ENCODE peak calls at places on chromosomes 16 and 17, in four cellular contexts. L, K, X and F are unnamed samples. For H3K4me1, the result is how much of the 10 kb centered on the place peaks cover.

GRCh38 chr17:17236295-17237025 is 508 bp downstream of the FLCN start:
- DNase-seq in X (no peak), K (no peak), L (peak), F (no peak)

GRCh38 chr16:66434619-66435430 is 7.7 kb downstream of the BEAN1 start:
- DNase-seq in L (no peak), X (no peak), K (no peak), F (no peak)

GRCh38 chr17:76408037-76408849 is 23.8 kb downstream of the SPHK1 start:
- DNase-seq in K (no peak), X (peak), L (peak), F (peak)

GRCh38 chr17:68288375-68288774 is 2.6 kb downstream of the SLC16A6 start:
- DNase-seq in L (no peak), K (no peak), X (no peak), F (no peak)

GRCh38 chr17:13302983-13303382 is 285.2 kb upstream of the ELAC2 start:
- DNase-seq in X (no peak), K (no peak), L (no peak), F (peak)

GRCh38 chr16:84861671-84862070 is 41.9 kb downstream of the CRISPLD2 start:
- DNase-seq in X (no peak), L (no peak), K (no peak), F (no peak)

GRCh38 chr17:73493212-73493814 is 150.9 kb downstream of the SDK2 start:
- DNase-seq in K (no peak), L (no peak), X (peak), F (no peak)

GRCh38 chr16:3959148-3959547 is 78.6 kb upstream of the CREBBP start:
- DNase-seq in L (no peak), K (no peak), X (no peak), F (no peak)

GRCh38 chr16:3564889-3565141 is 12.4 kb downstream of the NLRC3 start:
- DNase-seq in K (no peak), X (no peak), L (no peak), F (no peak)

GRCh38 chr17:33561935-33562334 is 268.8 kb upstream of the ASIC2 start:
- DNase-seq in K (no peak), L (no peak), X (no peak), F (no peak)
- H3K4me3 ChIP-seq in K (no peak), L (no peak), X (no peak), F (no peak)

GRCh38 chr16:12758670-12759558 is 44.8 kb downstream of the CPPED1 start:
- DNase-seq in K (no peak), X (no peak), L (no peak), F (no peak)
- H3K4me1 ChIP-seq in K (under half), X (under half), L (under half), F (under half)

DNA sequence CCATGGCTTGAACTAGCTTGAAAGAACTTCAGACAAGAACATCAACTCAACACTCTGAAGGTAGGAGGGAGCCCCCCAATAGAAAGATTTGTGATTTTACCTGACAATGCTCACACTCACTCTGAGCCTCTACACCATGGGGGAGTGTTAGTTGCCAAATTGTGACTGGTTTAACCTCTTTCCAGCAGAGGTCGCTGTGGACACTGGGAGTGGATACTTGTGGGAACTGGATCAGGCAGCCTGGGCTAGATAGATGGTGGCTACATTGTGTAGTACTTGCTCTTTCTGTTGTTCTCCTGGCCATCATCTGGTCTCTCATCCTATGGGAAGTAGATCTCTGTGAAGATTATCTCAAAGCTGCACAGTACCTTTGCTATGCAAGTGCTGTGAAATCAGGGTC is 2.9 kb downstream of the SMPD3 start:
- DNase-seq in X (peak), K (no peak), L (peak), F (peak)
- TF ChIP-seq CTCF in X (peak), K (peak), L (no peak), F (peak)

GRCh38 chr16:819336-819735 is 18.8 kb upstream of the GNG13 start:
- DNase-seq in K (no peak), L (no peak), X (no peak), F (no peak)

GRCh38 chr16:818592-818991 is 18.1 kb upstream of the GNG13 start:
- DNase-seq in K (no peak), X (no peak), L (no peak), F (no peak)

GRCh38 chr16:815861-816260 is 15.3 kb upstream of the GNG13 start:
- DNase-seq in K (no peak), L (no peak), X (no peak), F (no peak)

GRCh38 chr16:818132-818531 is 17.6 kb upstream of the GNG13 start:
- DNase-seq in K (no peak), X (no peak), L (no peak), F (no peak)

GRCh38 chr16:817001-817906 is 16.7 kb upstream of the GNG13 start:
- DNase-seq in L (no peak), X (no peak), K (no peak), F (no peak)
- H3K4me3 ChIP-seq in L (no peak), X (no peak), K (no peak), F (no peak)

GRCh38 chr17:34257299-34257985 is 2.4 kb downstream of the CCL2 start:
- DNase-seq in K (no peak), L (no peak), X (no peak), F (no peak)

GRCh38 chr17:34255381-34255732 is 272 bp downstream of the CCL2 start:
- DNase-seq in X (no peak), L (no peak), K (no peak), F (no peak)

GRCh38 chr17:34254651-34255380 is at the start of gene CCL2:
- DNase-seq in K (peak), L (peak), X (peak), F (peak)

GRCh38 chr17:34254146-34254545 is 939 bp upstream of the CCL2 start:
- DNase-seq in K (no peak), X (no peak), L (no peak), F (no peak)

DNA sequence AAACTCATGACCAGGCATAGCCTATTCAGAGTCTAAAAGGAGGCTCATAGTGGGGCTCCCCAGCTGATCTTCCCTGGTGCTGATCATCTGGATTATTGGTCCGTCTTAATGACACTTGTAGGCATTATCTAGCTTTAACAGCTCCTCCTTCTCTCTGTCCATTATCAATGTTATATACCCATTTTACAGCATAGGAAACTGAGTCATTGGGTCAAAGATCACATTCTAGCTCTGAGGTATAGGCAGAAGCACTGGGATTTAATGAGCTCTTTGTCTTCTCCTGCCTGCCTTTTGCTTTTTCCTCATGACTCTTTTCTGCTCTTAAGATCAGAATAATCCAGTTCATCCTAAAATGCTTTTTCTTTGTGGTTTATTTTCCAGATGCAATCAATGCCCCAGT is 756 bp downstream of the CCL2 start:
- DNase-seq in K (no peak), L (no peak), X (no peak), F (no peak)
- H3K4me1 ChIP-seq in K (half or more), L (half or more), X (under half), F (under half)

DNA sequence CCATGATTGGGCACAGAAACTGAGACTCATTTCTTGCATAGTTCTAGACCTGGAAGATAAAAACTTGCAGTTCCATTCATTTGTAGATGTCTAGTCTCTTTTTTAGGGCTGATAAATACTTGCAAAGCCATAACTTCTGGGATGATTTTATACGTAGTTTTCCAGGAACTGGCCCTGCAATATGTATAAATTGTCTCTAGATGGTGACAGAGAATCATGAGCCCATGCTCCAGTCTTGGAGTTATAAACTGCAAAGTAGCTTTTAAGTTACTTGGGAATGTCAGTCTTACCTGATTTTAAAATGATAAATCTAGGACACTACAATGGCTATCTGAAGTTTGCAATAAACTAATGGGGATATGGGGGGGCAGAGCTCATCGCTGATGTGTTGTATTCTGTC is 3.0 kb upstream of the ADAMTS18 start:
- DNase-seq in L (no peak), K (no peak), X (no peak), F (no peak)
- TF ChIP-seq CTCF in L (no peak), K (peak), X (peak), F (no peak)

DNA sequence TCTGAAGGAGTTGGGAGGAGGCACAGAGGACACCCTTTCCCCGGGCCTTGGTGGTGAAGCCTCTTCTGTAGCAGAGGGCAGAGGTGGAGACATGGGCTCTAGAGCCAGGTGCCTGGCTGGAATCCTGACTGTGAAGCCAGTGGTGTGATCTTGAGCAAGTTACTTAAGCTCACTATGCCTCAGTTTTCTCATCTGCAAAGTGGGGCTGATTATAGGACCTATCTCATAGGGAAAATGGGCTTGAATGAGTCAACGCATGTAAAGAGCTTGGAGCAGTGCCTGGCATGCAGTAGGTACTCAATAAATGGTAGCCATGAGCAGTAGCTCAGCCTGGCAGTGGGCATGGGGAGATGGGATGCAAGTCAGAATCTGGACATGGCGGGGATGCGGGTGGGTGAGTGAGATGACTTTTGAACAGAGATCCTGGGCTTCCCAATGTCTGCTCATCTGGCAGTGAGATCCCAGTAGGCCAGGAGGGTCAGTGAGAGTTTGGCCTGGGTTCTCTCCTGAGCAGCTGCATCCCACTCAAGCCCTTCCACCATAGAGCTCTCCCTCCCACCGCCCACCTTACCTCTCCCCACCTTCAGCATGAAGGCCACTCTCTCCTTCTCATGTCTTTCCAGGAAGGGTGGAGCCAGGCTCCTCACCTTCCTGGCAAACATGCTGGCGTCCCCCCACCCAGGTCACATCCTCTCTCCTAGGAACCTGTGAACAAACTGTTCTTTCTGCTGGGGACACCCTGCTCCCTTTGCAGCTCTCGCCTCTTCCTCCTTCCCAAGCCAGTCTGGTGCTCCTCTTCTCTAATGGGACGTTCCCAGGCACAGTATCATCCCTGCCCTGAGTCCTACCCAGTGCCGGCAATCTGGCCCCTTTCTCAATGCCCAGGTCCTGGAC is 13.1 kb upstream of the SP2 start:
- DNase-seq in K (no peak), X (no peak), L (no peak), F (no peak)
- H3K4me3 ChIP-seq in K (peak), X (no peak), L (peak), F (no peak)

GRCh38 chr17:50181155-50181554 is 15.3 kb downstream of the SGCA start:
- DNase-seq in L (no peak), K (no peak), X (no peak), F (no peak)

GRCh38 chr17:50180066-50180465 is 14.3 kb downstream of the SGCA start:
- DNase-seq in L (no peak), K (no peak), X (no peak), F (no peak)

GRCh38 chr17:50181601-50182345 is 16.0 kb downstream of the SGCA start:
- DNase-seq in X (no peak), K (no peak), L (no peak), F (no peak)

GRCh38 chr17:50182783-50183438 is 17.1 kb downstream of the SGCA start:
- DNase-seq in L (no peak), X (no peak), K (no peak), F (no peak)

DNA sequence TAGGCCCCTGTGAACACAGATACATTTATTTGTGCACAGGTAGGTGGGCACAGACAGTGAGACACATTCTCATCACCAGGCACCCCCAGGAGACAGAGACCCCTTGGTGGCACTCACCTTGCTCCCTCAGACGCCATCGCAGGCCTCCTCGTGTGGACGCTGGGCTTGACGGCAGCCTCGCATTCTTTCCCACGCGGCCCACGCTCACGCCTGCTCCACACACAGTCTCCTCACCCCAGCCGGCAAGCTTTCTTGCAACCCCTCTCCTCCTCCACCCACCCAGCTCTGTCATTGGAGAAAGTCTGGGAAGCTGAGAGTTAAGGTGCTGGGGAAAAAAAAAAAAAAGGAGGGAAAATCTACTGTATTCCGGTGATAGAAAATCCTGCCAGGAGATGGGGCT is 14.8 kb downstream of the SGCA start:
- DNase-seq in L (no peak), X (no peak), K (no peak), F (no peak)
- H3K4me1 ChIP-seq in L (under half), X (under half), K (under half), F (under half)